ENCODE peak calls at places on chromosome 9, in seven cellular contexts. G is left ventricle myocardium inferior, P is HCT116, B is breast epithelium, J is tibial nerve, D is tibial artery, X is astrocyte. Q is an unnamed sample.

GRCh38 chr9:18441245-18441644 is 32.7 kb upstream of the ADAMTSL1 start:
- DNase-seq in G (no peak), B (no peak), D (no peak), P (no peak), J (no peak), X (peak; percentile 35), Q (no peak)

GRCh38 chr9:116632990-116633441 is 54.1 kb upstream of the TRIM32 start:
- DNase-seq in D (no peak), P (no peak), J (no peak), G (no peak), X (peak; percentile 81), B (no peak), Q (no peak)

GRCh38 chr9:70954126-70954525 is 167.3 kb downstream of the TRPM3 start:
- DNase-seq in X (peak; percentile 96), G (no peak), D (no peak), B (no peak), P (peak; percentile 2), J (no peak), Q (no peak)

GRCh38 chr9:83444110-83444509 is 94.1 kb downstream of the FRMD3 start:
- DNase-seq in D (peak; percentile 42), J (no peak), B (no peak), X (no peak), P (no peak), G (peak; percentile 69), Q (no peak)

GRCh38 chr9:120490888-120491595 is 88.9 kb downstream of the CDK5RAP2 start:
- DNase-seq in G (no peak), D (no peak), X (no peak), P (no peak), J (no peak), B (no peak), Q (peak; percentile 41)

GRCh38 chr9:109050444-109050843 is 37.1 kb upstream of the CTNNAL1 start:
- DNase-seq in J (no peak), X (no peak), P (no peak), G (no peak), B (no peak), D (no peak), Q (no peak)

GRCh38 chr9:120402741-120403542 is 177.0 kb downstream of the CDK5RAP2 start:
- DNase-seq in B (no peak), P (peak; percentile 65), G (no peak), D (no peak), X (peak; percentile 100), J (no peak), Q (no peak)

GRCh38 chr9:113563856-113564514 is 100.5 kb downstream of the RGS3 start:
- DNase-seq in X (no peak), J (no peak), G (no peak), P (no peak), B (peak; percentile 36), D (peak; percentile 8), Q (no peak)

GRCh38 chr9:18666348-18666747 is 192.4 kb downstream of the ADAMTSL1 start:
- DNase-seq in P (no peak), G (no peak), D (no peak), B (no peak), J (no peak), X (peak; percentile 39), Q (no peak)

GRCh38 chr9:38096238-38096805 is 27.3 kb upstream of the SHB start:
- DNase-seq in G (no peak), X (no peak), D (no peak), B (no peak), P (no peak), J (no peak), Q (no peak)

GRCh38 chr9:129702563-129702962 is 37.1 kb downstream of the PRRX2 start:
- DNase-seq in P (no peak), D (peak; percentile 68), G (no peak), B (no peak), X (peak; percentile 63), J (no peak), Q (peak; percentile 74)

GRCh38 chr9:36530224-36530623 is 42.5 kb upstream of the MELK start:
- DNase-seq in J (no peak), X (no peak), D (no peak), B (no peak), G (no peak), P (no peak), Q (no peak)

GRCh38 chr9:3467593-3468219 is 58.1 kb downstream of the RFX3 start:
- DNase-seq in D (peak; percentile 62), P (peak; percentile 38), J (no peak), G (peak; percentile 42), X (peak; percentile 44), B (no peak), Q (peak; percentile 55)

GRCh38 chr9:116080561-116080960 is 73.0 kb upstream of the PAPPA start:
- DNase-seq in P (no peak), X (no peak), G (no peak), B (no peak), D (no peak), J (no peak), Q (no peak)

GRCh38 chr9:129602598-129603415 is 18.1 kb downstream of the C9orf50 start:
- DNase-seq in J (no peak), G (no peak), X (no peak), P (no peak), D (no peak), B (no peak), Q (no peak)

GRCh38 chr9:130927995-130928900 is 10.8 kb downstream of the FIBCD1 start:
- DNase-seq in J (no peak), P (peak; percentile 55), D (no peak), G (peak; percentile 66), B (no peak), X (peak; percentile 70), Q (peak; percentile 24)

GRCh38 chr9:9904021-9904420 is 708.8 kb downstream of the PTPRD start:
- DNase-seq in X (no peak), G (no peak), D (no peak), J (no peak), B (no peak), P (no peak), Q (no peak)

GRCh38 chr9:14935917-14936316 is 25.7 kb upstream of the FREM1 start:
- DNase-seq in J (no peak), B (no peak), G (no peak), X (no peak), D (no peak), P (no peak), Q (no peak)

GRCh38 chr9:34079181-34079580 is 30.5 kb upstream of the UBAP2 start:
- DNase-seq in P (peak; percentile 13), G (no peak), J (no peak), D (no peak), X (peak; percentile 49), B (no peak), Q (no peak)

GRCh38 chr9:655875-656274 is 185.6 kb upstream of the DMRT1 start:
- DNase-seq in B (no peak), D (peak; percentile 74), G (peak; percentile 93), J (peak; percentile 50), X (no peak), P (no peak), Q (peak; percentile 45)

GRCh38 chr9:100489836-100490235 is 16.9 kb downstream of the TMEFF1 start:
- DNase-seq in X (no peak), D (no peak), J (no peak), B (no peak), P (no peak), G (no peak), Q (no peak)

GRCh38 chr9:38008168-38009034 is 60.6 kb downstream of the SHB start:
- DNase-seq in D (no peak), J (no peak), X (peak; percentile 94), G (no peak), B (no peak), P (peak; percentile 82), Q (peak; percentile 90)

GRCh38 chr9:116910201-116910600 is 223.1 kb downstream of the TRIM32 start:
- DNase-seq in D (no peak), X (no peak), B (no peak), P (no peak), J (no peak), G (no peak), Q (no peak)

GRCh38 chr9:125409217-125409636 is 147.6 kb downstream of the GAPVD1 start:
- DNase-seq in J (no peak), B (no peak), X (no peak), G (no peak), P (peak; percentile 86), D (no peak), Q (no peak)

GRCh38 chr9:35984021-35984420 is 26.1 kb upstream of the OR2S2 start:
- DNase-seq in D (no peak), B (no peak), J (no peak), G (no peak), X (no peak), P (no peak), Q (no peak)

DNA sequence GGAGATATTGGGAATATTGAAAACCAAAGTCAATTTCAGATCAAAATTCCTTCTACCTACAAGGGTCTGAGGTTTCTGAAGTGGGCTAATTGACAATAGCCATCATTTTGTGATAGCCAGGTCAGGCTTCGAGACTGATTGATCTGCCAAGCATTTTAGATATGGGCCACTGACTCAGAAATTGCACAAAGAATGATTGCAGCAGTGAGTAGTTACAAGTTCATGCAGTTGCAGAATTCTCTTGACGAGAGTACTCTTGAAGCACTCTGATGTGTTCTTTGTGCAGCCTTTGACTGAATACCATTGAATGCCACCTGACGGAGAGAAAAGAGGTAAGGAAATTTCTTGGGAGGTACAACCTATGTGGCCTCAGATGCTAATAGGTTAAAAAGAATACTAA is 8.3 kb downstream of the C9orf57 start:
- DNase-seq in D (no peak), P (no peak), B (no peak), J (no peak), X (no peak), G (no peak), Q (no peak)
- H3K4me1 ChIP-seq in D (no peaks in the 10 kb centered on the region), P (no peaks in the 10 kb centered on the region), B (no peaks in the 10 kb centered on the region), J (no peaks in the 10 kb centered on the region), X (no peaks in the 10 kb centered on the region), G (no peaks in the 10 kb centered on the region), Q (no peaks in the 10 kb centered on the region)

DNA sequence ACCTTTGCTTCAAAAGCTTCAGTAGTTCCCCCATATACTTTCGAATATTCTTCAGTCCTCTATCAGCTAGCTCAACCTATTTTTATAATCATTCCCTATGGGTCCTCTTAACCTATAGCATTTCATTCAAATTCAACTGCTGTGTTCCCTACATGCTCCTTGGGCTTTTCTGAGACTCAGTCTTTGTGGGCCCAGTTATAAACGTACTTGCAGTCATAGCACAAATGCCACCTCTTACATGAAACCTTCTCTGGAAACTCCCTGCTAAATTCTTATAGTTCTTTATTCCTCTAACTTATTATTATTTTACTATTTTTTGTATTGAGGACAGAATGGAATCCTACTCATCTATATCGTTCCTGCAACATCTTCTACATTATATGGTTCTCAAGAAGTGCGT is 24.7 kb downstream of the MLANA start:
- DNase-seq in J (no peak), G (no peak), P (no peak), B (no peak), X (no peak), D (no peak), Q (no peak)
- H3K4me3 ChIP-seq in J (no peak overlapping the region), G (no peak overlapping the region), P (no peak overlapping the region), B (no peak overlapping the region), X (no peak overlapping the region), D (no peak overlapping the region), Q (no peak overlapping the region)

DNA sequence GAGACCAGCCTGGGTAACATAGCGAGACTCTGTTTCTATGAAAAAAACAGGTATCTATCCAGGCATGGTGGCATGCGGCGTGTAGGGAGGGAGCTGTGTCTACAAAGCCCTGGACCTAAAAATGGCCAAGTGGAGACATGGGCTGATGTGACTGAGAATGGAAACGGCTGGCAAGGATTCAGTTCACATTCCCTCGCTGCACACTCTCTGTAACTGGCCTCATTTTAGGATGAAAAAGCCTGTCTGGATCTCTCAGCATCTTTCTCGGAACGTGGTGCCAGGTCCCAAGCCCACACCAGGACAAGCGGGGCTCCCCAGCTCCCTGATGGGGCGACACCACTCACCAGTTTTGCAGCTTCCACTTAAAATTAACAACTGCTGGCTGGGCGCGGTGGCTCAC is 13.4 kb downstream of the EXD3 start:
- DNase-seq in G (no peak), X (no peak), J (no peak), B (no peak), P (no peak), D (no peak), Q (no peak)
- H3K4me1 ChIP-seq in G (peaks cover 72% of the 10 kb centered on the region), X (peaks cover 32% of the 10 kb centered on the region), J (no peaks in the 10 kb centered on the region), B (peaks cover 19% of the 10 kb centered on the region), P (peaks cover 69% of the 10 kb centered on the region), D (no peaks in the 10 kb centered on the region), Q (peaks cover 51% of the 10 kb centered on the region)

GRCh38 chr9:21557428-21557768 is 75.3 kb upstream of the IFNE start:
- DNase-seq in J (no peak), P (no peak), B (no peak), G (no peak), D (no peak), X (no peak), Q (no peak)
- H3K4me3 ChIP-seq in J (no peak overlapping the region), P (peak overlapping the region; percentile 65), B (no peak overlapping the region), G (no peak overlapping the region), D (no peak overlapping the region), X (peak overlapping the region; percentile 96), Q (no peak overlapping the region)